ENCODE peak calls at places on chromosomes 5 and 9, in four cellular contexts. V is SK-MEL-5, H is activated gamma-delta T cell treated with Interleukin-2 at 50 U/mL for 16 hours, X is substantia nigra. R is an unnamed sample.
A peak's percentile ranks its signal among the peaks of the same experiment; 100 is the strongest.

GRCh38 chr5:96256795-96257470 is 176.1 kb downstream of the PCSK1 start:
- DNase-seq in X (no peak), V (peak; percentile 55), H (no peak), R (peak; percentile 66)

GRCh38 chr5:84821924-84822323 is 437.2 kb upstream of the EDIL3 start:
- DNase-seq in H (no peak), V (no peak), X (no peak), R (no peak)

GRCh38 chr9:4939118-4939561 is 45.9 kb upstream of the JAK2 start:
- DNase-seq in V (no peak), X (no peak), H (no peak), R (no peak)

GRCh38 chr5:179342577-179342976 is 2.7 kb downstream of the ADAMTS2 start:
- DNase-seq in H (no peak), X (no peak), V (no peak), R (no peak)

GRCh38 chr9:113564804-113565237 is 101.3 kb downstream of the RGS3 start:
- DNase-seq in X (no peak), H (no peak), V (no peak), R (no peak)

GRCh38 chr9:31103836-31104235 is 1280.6 kb upstream of the ACO1 start:
- DNase-seq in H (no peak), V (no peak), X (no peak), R (peak; percentile 37)

GRCh38 chr9:114348906-114349482 is 19.3 kb downstream of the ORM2 start:
- DNase-seq in V (peak; percentile 69), H (peak; percentile 41), X (no peak), R (peak; percentile 95)

GRCh38 chr5:20469792-20470191 is 481.8 kb upstream of the CDH18 start:
- DNase-seq in H (no peak), V (no peak), X (no peak), R (no peak)

GRCh38 chr9:107587175-107587963 is 97.8 kb upstream of the KLF4 start:
- DNase-seq in H (no peak), V (no peak), X (no peak), R (no peak)

R was measured in skeletal muscle cell.